ENCODE peak calls at places on chromosomes 7 and 10, in four cellular contexts. I is GM23248, C is skeletal muscle cell, H is AG10803. B is an unnamed sample.

GRCh38 chr10:16929067-16929466 is 111.8 kb upstream of the RSU1 start:
- DNase-seq in I (no peak), C (no peak), H (no peak), B (no peak)

GRCh38 chr7:6705959-6706665 is 635 bp downstream of the ZNF12 start:
- DNase-seq in I (peak; percentile 74), C (no peak), H (peak; percentile 49), B (no peak)

GRCh38 chr10:1736180-1736971 is 949 bp downstream of the ADARB2 start:
- DNase-seq in I (no peak), C (no peak), H (no peak), B (no peak)

GRCh38 chr7:17530249-17530648 is 231.8 kb downstream of the AHR start:
- DNase-seq in I (peak; percentile 64), C (peak; percentile 88), H (peak; percentile 80), B (peak; percentile 83)

GRCh38 chr7:18520450-18521235 is 25.1 kb downstream of the HDAC9 start:
- DNase-seq in I (peak; percentile 73), C (peak; percentile 51), H (peak; percentile 71), B (no peak)

GRCh38 chr7:11807000-11807399 is 25.0 kb downstream of the THSD7A start:
- DNase-seq in I (no peak), C (no peak), H (no peak), B (no peak)

GRCh38 chr7:94444808-94445207 is 50.1 kb downstream of the COL1A2 start:
- DNase-seq in I (no peak), C (no peak), H (no peak), B (no peak)

GRCh38 chr7:34709771-34710170 is 51.8 kb downstream of the NPSR1 start:
- DNase-seq in I (no peak), C (no peak), H (no peak), B (no peak)

GRCh38 chr7:150979706-150980390 is 1.7 kb upstream of the KCNH2 start:
- DNase-seq in I (no peak), C (no peak), H (no peak), B (no peak)

GRCh38 chr7:94274828-94275227 is 119.9 kb upstream of the COL1A2 start:
- DNase-seq in I (no peak), C (no peak), H (no peak), B (no peak)

GRCh38 chr7:80278737-80279136 is 144.1 kb downstream of the GNAI1 start:
- DNase-seq in I (peak; percentile 6), C (no peak), H (no peak), B (no peak)

GRCh38 chr7:78296689-78297371 is 498.3 kb downstream of the PHTF2 start:
- DNase-seq in I (no peak), C (no peak), H (no peak), B (no peak)

GRCh38 chr7:43462836-43463235 is 120.1 kb upstream of the STK17A start:
- DNase-seq in I (peak; percentile 61), C (no peak), H (peak; percentile 64), B (no peak)

GRCh38 chr10:101492814-101493213 is 95.2 kb downstream of the POLL start:
- DNase-seq in I (no peak), C (no peak), H (no peak), B (no peak)

GRCh38 chr10:61842755-61843497 is 58.6 kb upstream of the ARID5B start:
- DNase-seq in I (peak; percentile 87), C (no peak), H (peak; percentile 73), B (peak; percentile 49)

GRCh38 chr10:79242620-79243152 is 104.6 kb upstream of the PPIF start:
- DNase-seq in I (peak; percentile 95), C (peak; percentile 65), H (peak; percentile 75), B (no peak)

GRCh38 chr7:149854611-149855367 is 16.6 kb downstream of the ZNF862 start:
- DNase-seq in I (peak; percentile 63), C (no peak), H (peak; percentile 31), B (no peak)

GRCh38 chr7:18356195-18356645 is 139.3 kb upstream of the HDAC9 start:
- DNase-seq in I (peak; percentile 56), C (no peak), H (peak; percentile 48), B (peak; percentile 15)

GRCh38 chr7:39336457-39336856 is 229.7 kb upstream of the YAE1 start:
- DNase-seq in I (peak; percentile 76), C (no peak), H (no peak), B (no peak)

GRCh38 chr10:49254556-49255318 is 44.2 kb upstream of the C10orf71 start:
- DNase-seq in I (no peak), C (no peak), H (no peak), B (no peak)